ENCODE peak calls at places on chromosomes 5 and 9, in six cellular contexts. One of them, this sample, is unnamed.

GRCh38 chr9:3948826-3949578 is 350.9 kb downstream of the GLIS3 start:
- DNase-seq in renal cortical epithelial cell: no peak
- DNase-seq in endothelial cell: no peak
- DNase-seq in stimulated activated CD4-positive, alpha-beta T cell treated with anti-CD3 and anti-CD28 coated beads, Interleukin-15, amount 100 ng/mL, for 1 hour: no peak
- DNase-seq in activated CD4-positive, alpha-beta T cell treated with anti-CD3 and anti-CD28 coated beads for 24 hours: no peak
- DNase-seq in HT-29: no peak
- DNase-seq in this sample: no peak

GRCh38 chr9:94945191-94946144 is 219.0 kb downstream of the AOPEP start:
- DNase-seq in renal cortical epithelial cell: peak
- DNase-seq in endothelial cell: no peak
- DNase-seq in stimulated activated CD4-positive, alpha-beta T cell treated with anti-CD3 and anti-CD28 coated beads, Interleukin-15, amount 100 ng/mL, for 1 hour: no peak
- DNase-seq in activated CD4-positive, alpha-beta T cell treated with anti-CD3 and anti-CD28 coated beads for 24 hours: no peak
- DNase-seq in HT-29: peak
- DNase-seq in this sample: no peak

GRCh38 chr5:153592081-153592480 is 101.6 kb downstream of the GRIA1 start:
- DNase-seq in renal cortical epithelial cell: no peak
- DNase-seq in endothelial cell: no peak
- DNase-seq in stimulated activated CD4-positive, alpha-beta T cell treated with anti-CD3 and anti-CD28 coated beads, Interleukin-15, amount 100 ng/mL, for 1 hour: no peak
- DNase-seq in activated CD4-positive, alpha-beta T cell treated with anti-CD3 and anti-CD28 coated beads for 24 hours: no peak
- DNase-seq in HT-29: no peak
- DNase-seq in this sample: no peak

GRCh38 chr9:2085719-2086515 is 70.8 kb downstream of the SMARCA2 start:
- DNase-seq in renal cortical epithelial cell: no peak
- DNase-seq in endothelial cell: no peak
- DNase-seq in stimulated activated CD4-positive, alpha-beta T cell treated with anti-CD3 and anti-CD28 coated beads, Interleukin-15, amount 100 ng/mL, for 1 hour: no peak
- DNase-seq in activated CD4-positive, alpha-beta T cell treated with anti-CD3 and anti-CD28 coated beads for 24 hours: no peak
- DNase-seq in HT-29: no peak
- DNase-seq in this sample: no peak

GRCh38 chr9:93869863-93870262 is 85.3 kb downstream of the BARX1 start:
- DNase-seq in renal cortical epithelial cell: no peak
- DNase-seq in endothelial cell: no peak
- DNase-seq in stimulated activated CD4-positive, alpha-beta T cell treated with anti-CD3 and anti-CD28 coated beads, Interleukin-15, amount 100 ng/mL, for 1 hour: no peak
- DNase-seq in activated CD4-positive, alpha-beta T cell treated with anti-CD3 and anti-CD28 coated beads for 24 hours: no peak
- DNase-seq in HT-29: no peak
- DNase-seq in this sample: no peak

GRCh38 chr5:58348996-58349728 is 110.7 kb downstream of the PLK2 start:
- DNase-seq in renal cortical epithelial cell: peak
- DNase-seq in endothelial cell: no peak
- DNase-seq in stimulated activated CD4-positive, alpha-beta T cell treated with anti-CD3 and anti-CD28 coated beads, Interleukin-15, amount 100 ng/mL, for 1 hour: no peak
- DNase-seq in activated CD4-positive, alpha-beta T cell treated with anti-CD3 and anti-CD28 coated beads for 24 hours: no peak
- DNase-seq in HT-29: no peak
- DNase-seq in this sample: no peak

GRCh38 chr9:14400658-14400995 is 86.7 kb upstream of the NFIB start:
- DNase-seq in renal cortical epithelial cell: peak
- DNase-seq in endothelial cell: peak
- DNase-seq in stimulated activated CD4-positive, alpha-beta T cell treated with anti-CD3 and anti-CD28 coated beads, Interleukin-15, amount 100 ng/mL, for 1 hour: no peak
- DNase-seq in activated CD4-positive, alpha-beta T cell treated with anti-CD3 and anti-CD28 coated beads for 24 hours: no peak
- DNase-seq in HT-29: peak
- DNase-seq in this sample: no peak

GRCh38 chr9:38690574-38690973 is 29.4 kb downstream of the FAM240B start:
- DNase-seq in renal cortical epithelial cell: no peak
- DNase-seq in endothelial cell: no peak
- DNase-seq in stimulated activated CD4-positive, alpha-beta T cell treated with anti-CD3 and anti-CD28 coated beads, Interleukin-15, amount 100 ng/mL, for 1 hour: no peak
- DNase-seq in activated CD4-positive, alpha-beta T cell treated with anti-CD3 and anti-CD28 coated beads for 24 hours: no peak
- DNase-seq in HT-29: no peak
- DNase-seq in this sample: no peak

GRCh38 chr9:89734561-89734960 is 129.7 kb downstream of the GADD45G start:
- DNase-seq in renal cortical epithelial cell: no peak
- DNase-seq in endothelial cell: no peak
- DNase-seq in stimulated activated CD4-positive, alpha-beta T cell treated with anti-CD3 and anti-CD28 coated beads, Interleukin-15, amount 100 ng/mL, for 1 hour: no peak
- DNase-seq in activated CD4-positive, alpha-beta T cell treated with anti-CD3 and anti-CD28 coated beads for 24 hours: no peak
- DNase-seq in HT-29: no peak
- DNase-seq in this sample: no peak

GRCh38 chr5:75588666-75589065 is 22.6 kb upstream of the ANKDD1B start:
- DNase-seq in renal cortical epithelial cell: no peak
- DNase-seq in endothelial cell: no peak
- DNase-seq in stimulated activated CD4-positive, alpha-beta T cell treated with anti-CD3 and anti-CD28 coated beads, Interleukin-15, amount 100 ng/mL, for 1 hour: no peak
- DNase-seq in activated CD4-positive, alpha-beta T cell treated with anti-CD3 and anti-CD28 coated beads for 24 hours: no peak
- DNase-seq in HT-29: no peak
- DNase-seq in this sample: no peak